ENCODE peak calls at places on chromosome 6, in four cellular contexts. Q is Calu3, D is fibroblast of the aortic adventitia, C is activated T-cell treated with anti-CD3 and anti-CD28 coated beads for 1 hour. S is an unnamed sample.

GRCh38 chr6:88165877-88166492 is at the start of gene CNR1:
- DNase-seq in Q (peak; percentile 64), D (no peak), C (no peak), S (no peak)

GRCh38 chr6:139981810-139982550 is 607.5 kb upstream of the CITED2 start:
- DNase-seq in Q (peak; percentile 45), D (peak; percentile 50), C (no peak), S (peak; percentile 24)

GRCh38 chr6:136719280-136720044 is 72.8 kb downstream of the MAP3K5 start:
- DNase-seq in Q (no peak), D (peak; percentile 30), C (no peak), S (no peak)

GRCh38 chr6:15048367-15048766 is 197.5 kb upstream of the JARID2 start:
- DNase-seq in Q (no peak), D (no peak), C (no peak), S (no peak)

GRCh38 chr6:116536216-116536621 is 9.3 kb downstream of the TRAPPC3L start:
- DNase-seq in Q (peak; percentile 28), D (peak; percentile 81), C (no peak), S (peak; percentile 64)

GRCh38 chr6:7684843-7685242 is 41.1 kb upstream of the BMP6 start:
- DNase-seq in Q (no peak), D (no peak), C (no peak), S (no peak)

GRCh38 chr6:45710304-45710821 is 305.3 kb downstream of the CLIC5 start:
- DNase-seq in Q (peak; percentile 17), D (peak; percentile 51), C (no peak), S (no peak)

GRCh38 chr6:86730216-86730615 is 207.1 kb upstream of the HTR1E start:
- DNase-seq in Q (no peak), D (no peak), C (no peak), S (no peak)

S was measured in HCT116.